ENCODE peak calls at places on chromosome 19, in four cellular contexts. G is HCT116, O is IMR-90, Z is mesendoderm. Y is an unnamed sample.

GRCh38 chr19:32876919-32877285 is 7.3 kb upstream of the SLC7A9 start:
- DNase-seq in O (peak; percentile 50), Z (peak; percentile 34), G (no peak), Y (no peak)

GRCh38 chr19:611506-611869 is 21.8 kb downstream of the HCN2 start:
- DNase-seq in O (peak; percentile 96), Z (no peak), G (no peak), Y (no peak)

GRCh38 chr19:13796301-13797057 is 1.2 kb downstream of the ZSWIM4 start:
- DNase-seq in Z (peak; percentile 46), G (peak; percentile 60), O (peak; percentile 98), Y (peak; percentile 81)

GRCh38 chr19:30666301-30666803 is 294.2 kb downstream of the ZNF536 start:
- DNase-seq in Z (peak; percentile 61), G (no peak), O (peak; percentile 13), Y (peak; percentile 92)

GRCh38 chr19:28012361-28012760 is 1200.6 kb downstream of the UQCRFS1 start:
- DNase-seq in G (no peak), Z (peak; percentile 76), O (no peak), Y (peak; percentile 91)

GRCh38 chr19:13995878-13996765 is 10.0 kb downstream of the RFX1 start:
- DNase-seq in G (no peak), Z (no peak), O (no peak), Y (no peak)

GRCh38 chr19:4748185-4748584 is 24.5 kb upstream of the DPP9 start:
- DNase-seq in Z (no peak), O (no peak), G (no peak), Y (no peak)

GRCh38 chr19:58562126-58563033 is 4.0 kb upstream of the UBE2M start:
- DNase-seq in G (no peak), O (peak; percentile 39), Z (no peak), Y (peak; percentile 68)

GRCh38 chr19:33032218-33032781 is 32.4 kb downstream of the RHPN2 start:
- DNase-seq in G (no peak), Z (peak; percentile 90), O (no peak), Y (peak; percentile 78)

GRCh38 chr19:14550201-14550754 is 20.9 kb downstream of the TECR start:
- DNase-seq in G (no peak), O (no peak), Z (no peak), Y (no peak)

GRCh38 chr19:35670686-35671085 is 4.4 kb downstream of the UPK1A start:
- DNase-seq in Z (no peak), G (no peak), O (no peak), Y (no peak)

GRCh38 chr19:6767357-6768235 is at the start of gene SH2D3A:
- DNase-seq in Z (peak; percentile 98), O (peak; percentile 15), G (peak; percentile 96), Y (peak; percentile 99)

GRCh38 chr19:42290523-42291436 is 11.2 kb upstream of the PRR19 start:
- DNase-seq in G (no peak), O (no peak), Z (no peak), Y (peak; percentile 66)

GRCh38 chr19:12924621-12925310 is 5.7 kb upstream of the SYCE2 start:
- DNase-seq in G (no peak), Z (no peak), O (no peak), Y (no peak)

GRCh38 chr19:10660346-10660745 is 6.2 kb downstream of the ILF3 start:
- DNase-seq in Z (no peak), O (no peak), G (no peak), Y (no peak)

GRCh38 chr19:3108775-3109174 is 14.6 kb downstream of the GNA11 start:
- DNase-seq in O (peak; percentile 50), Z (peak; percentile 76), G (no peak), Y (peak; percentile 91)

GRCh38 chr19:35052599-35053190 is 11.2 kb downstream of the HPN start:
- DNase-seq in Z (no peak), O (no peak), G (no peak), Y (peak; percentile 75)

GRCh38 chr19:10086032-10086903 is at the start of gene SHFL:
- DNase-seq in Z (no peak), O (peak; percentile 45), G (no peak), Y (peak; percentile 86)

GRCh38 chr19:33306853-33307792 is 4.8 kb upstream of the CEBPA start:
- DNase-seq in Z (no peak), G (no peak), O (no peak), Y (no peak)

GRCh38 chr19:13526552-13526951 is 20.3 kb upstream of the CACNA1A start:
- DNase-seq in O (peak; percentile 18), G (peak; percentile 19), Z (peak; percentile 71), Y (peak; percentile 89)

GRCh38 chr19:46623915-46624502 is 880 bp downstream of the PTGIR start:
- DNase-seq in O (no peak), Z (no peak), G (no peak), Y (no peak)
- H3K9ac ChIP-seq in O (no peak overlapping the region), Z (no peak overlapping the region), G (no peak overlapping the region), Y (no peak overlapping the region)

GRCh38 chr19:41089955-41090354 is 1.7 kb downstream of the CYP2A13 start:
- DNase-seq in G (no peak), Z (peak; percentile 31), O (no peak), Y (peak; percentile 70)

GRCh38 chr19:41096353-41096752 is 8.1 kb downstream of the CYP2A13 start:
- DNase-seq in O (no peak), G (no peak), Z (no peak), Y (no peak)

GRCh38 chr19:41097302-41097701 is 9.1 kb downstream of the CYP2A13 start:
- DNase-seq in G (no peak), Z (no peak), O (no peak), Y (no peak)

GRCh38 chr19:41098762-41099161 is 10.5 kb downstream of the CYP2A13 start:
- DNase-seq in O (no peak), Z (no peak), G (no peak), Y (peak; percentile 69)

GRCh38 chr19:41095703-41096102 is 7.5 kb downstream of the CYP2A13 start:
- DNase-seq in O (no peak), Z (no peak), G (no peak), Y (no peak)
- H3K9ac ChIP-seq in O (no peak overlapping the region), Z (no peak overlapping the region), G (no peak overlapping the region), Y (no peak overlapping the region)

DNA sequence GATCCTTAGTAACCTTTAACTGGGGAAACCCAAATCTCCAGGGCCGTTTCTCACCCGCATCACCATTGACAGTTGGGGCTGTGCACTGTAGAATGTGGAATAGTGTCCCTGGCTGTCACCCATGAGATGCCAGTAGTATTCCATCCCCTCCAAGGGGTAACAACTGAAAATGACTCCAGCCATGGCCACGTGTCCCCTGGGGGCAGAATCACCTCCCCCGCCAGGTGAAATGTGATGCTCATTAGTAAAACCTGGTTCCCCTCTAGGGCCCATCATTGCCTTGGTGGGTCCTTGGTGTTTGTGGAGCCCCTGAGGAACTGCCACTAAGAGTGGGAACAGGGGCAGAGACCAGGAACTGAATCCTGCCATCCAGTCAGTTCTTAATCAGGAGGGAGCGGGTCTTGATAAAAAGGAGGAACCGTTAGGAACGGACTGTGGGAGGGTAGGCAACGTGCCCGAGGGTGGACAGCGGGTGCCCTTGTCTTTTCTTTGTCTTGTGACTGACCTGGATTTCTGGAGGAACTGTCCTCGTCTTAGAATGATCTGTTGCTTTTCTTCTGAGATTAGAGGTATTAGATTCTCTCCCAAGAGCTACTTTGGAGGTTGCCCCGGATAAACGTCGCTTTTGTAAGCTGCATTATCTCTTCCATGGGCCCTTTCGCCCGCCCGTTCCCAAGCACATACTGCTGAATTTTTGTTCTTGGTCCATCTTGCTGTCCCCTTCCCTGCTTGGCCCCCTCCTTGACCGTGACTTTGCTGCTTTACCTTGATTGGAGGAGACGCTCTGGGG is 3.5 kb downstream of the MYO9B start:
- DNase-seq in G (no peak), Z (peak; percentile 22), O (peak; percentile 31), Y (no peak)
- H3K9ac ChIP-seq in G (peak overlapping the region; percentile 51), Z (no peak overlapping the region), O (peak overlapping the region; percentile 96), Y (no peak overlapping the region)

GRCh38 chr19:54576411-54576976 is 2.9 kb downstream of the LILRA2 start:
- DNase-seq in O (no peak), G (no peak), Z (no peak), Y (peak; percentile 55)
- H3K9ac ChIP-seq in O (no peak overlapping the region), G (no peak overlapping the region), Z (no peak overlapping the region), Y (no peak overlapping the region)

GRCh38 chr19:17982430-17982829 is 15.5 kb downstream of the KCNN1 start:
- DNase-seq in O (no peak), Z (no peak), G (no peak), Y (no peak)
- H3K9ac ChIP-seq in O (no peak overlapping the region), Z (no peak overlapping the region), G (no peak overlapping the region), Y (no peak overlapping the region)

GRCh38 chr19:43562698-43563241 is 12.6 kb downstream of the XRCC1 start:
- DNase-seq in Z (no peak), G (no peak), O (peak; percentile 76), Y (no peak)
- H3K9ac ChIP-seq in Z (no peak overlapping the region), G (peak overlapping the region; percentile 17), O (no peak overlapping the region), Y (no peak overlapping the region)

GRCh38 chr19:8361921-8362793 is 1.8 kb upstream of the ANGPTL4 start:
- DNase-seq in Z (no peak), G (peak; percentile 95), O (peak; percentile 99), Y (no peak)
- H3K9ac ChIP-seq in Z (no peak overlapping the region), G (peak overlapping the region; percentile 57), O (peak overlapping the region; percentile 24), Y (no peak overlapping the region)

GRCh38 chr19:50331187-50332013 is 2.2 kb upstream of the KCNC3 start:
- DNase-seq in O (no peak), G (no peak), Z (peak; percentile 90), Y (peak; percentile 86)
- H3K9ac ChIP-seq in O (no peak overlapping the region), G (peak overlapping the region; percentile 27), Z (peak overlapping the region; percentile 77), Y (no peak overlapping the region)

Y was measured in endodermal cell.